ENCODE peak calls at places on chromosomes 12 and 14, in five cellular contexts. I, M, A, S and P are unnamed samples.

GRCh38 chr14:22427771-22428228 is 161.2 kb downstream of the DAD1 start:
- DNase-seq in A (peak), M (no peak), S (no peak), I (peak), P (no peak)

GRCh38 chr14:81400852-81401251 is 728 bp upstream of the STON2 start:
- DNase-seq in I (peak), A (peak), M (no peak), S (no peak), P (no peak)

GRCh38 chr14:87041290-87042020 is 951.5 kb downstream of the GALC start:
- DNase-seq in S (no peak), A (peak), I (no peak), M (no peak), P (no peak)

GRCh38 chr12:85923767-85924331 is 49.8 kb downstream of the NTS start:
- DNase-seq in M (no peak), A (peak), S (no peak), I (peak), P (no peak)

GRCh38 chr12:121499929-121500793 is 80.7 kb downstream of the KDM2B start:
- DNase-seq in S (peak), I (peak), A (peak), M (peak), P (peak)

GRCh38 chr12:30792648-30793499 is 38.1 kb upstream of the CAPRIN2 start:
- DNase-seq in S (no peak), I (peak), M (no peak), A (peak), P (no peak)

GRCh38 chr14:89214221-89214965 is 202.6 kb downstream of the FOXN3 start:
- DNase-seq in S (no peak), A (peak), M (no peak), I (no peak), P (no peak)

GRCh38 chr12:66014818-66015217 is 115.7 kb downstream of the LLPH start:
- DNase-seq in I (peak), M (no peak), S (no peak), A (peak), P (no peak)

GRCh38 chr12:104805186-104805585 is 152.9 kb downstream of the SLC41A2 start:
- DNase-seq in A (peak), M (no peak), I (peak), S (no peak), P (no peak)

GRCh38 chr12:40058721-40059190 is 47.1 kb downstream of the SLC2A13 start:
- DNase-seq in A (no peak), M (no peak), I (no peak), S (no peak), P (no peak)

GRCh38 chr12:22628228-22628627 is 3.3 kb downstream of the ETNK1 start:
- DNase-seq in M (no peak), S (no peak), I (peak), A (peak), P (no peak)

GRCh38 chr14:92877757-92878431 is 45.1 kb upstream of the CHGA start:
- DNase-seq in A (no peak), S (no peak), I (no peak), M (no peak), P (no peak)

GRCh38 chr12:104615048-104615561 is 158.4 kb downstream of the CHST11 start:
- DNase-seq in S (no peak), I (peak), M (no peak), A (no peak), P (no peak)

GRCh38 chr14:21106191-21106505 is 5.3 kb downstream of the TMEM253 start:
- DNase-seq in I (peak), M (no peak), A (peak), S (no peak), P (no peak)

GRCh38 chr12:123045678-123046077 is 65.2 kb downstream of the ARL6IP4 start:
- DNase-seq in S (no peak), M (no peak), A (no peak), I (no peak), P (no peak)

GRCh38 chr14:68951051-68951797 is 27.9 kb downstream of the ACTN1 start:
- DNase-seq in M (no peak), A (peak), S (no peak), I (peak), P (no peak)

GRCh38 chr14:62143235-62143634 is 381.0 kb downstream of the SNAPC1 start:
- DNase-seq in S (no peak), M (no peak), I (peak), A (peak), P (no peak)

GRCh38 chr12:132355742-132356681 is 26.6 kb upstream of the GALNT9 start:
- DNase-seq in I (no peak), A (no peak), S (no peak), M (no peak), P (no peak)

GRCh38 chr12:15240898-15241297 is 19.7 kb upstream of the RERG start:
- DNase-seq in M (no peak), A (no peak), S (no peak), I (no peak), P (no peak)

GRCh38 chr12:133080619-133081407 is at the start of gene ZNF140:
- DNase-seq in M (peak), I (peak), S (peak), A (peak), P (peak)

GRCh38 chr12:26017484-26018211 is 59.2 kb downstream of the RASSF8 start:
- DNase-seq in M (no peak), I (peak), S (peak), A (peak), P (no peak)

GRCh38 chr14:73386342-73386741 is 72.0 kb downstream of the NUMB start:
- DNase-seq in I (no peak), M (no peak), A (no peak), S (no peak), P (no peak)

GRCh38 chr14:23071975-23072539 is 14.7 kb upstream of the CDH24 start:
- DNase-seq in A (peak), S (no peak), I (no peak), M (no peak), P (no peak)

GRCh38 chr12:5268424-5269210 is 163.3 kb upstream of the NTF3 start:
- DNase-seq in S (no peak), M (no peak), I (no peak), A (peak), P (no peak)

GRCh38 chr14:92328664-92329255 is 5.8 kb downstream of the SLC24A4 start:
- DNase-seq in I (no peak), M (no peak), S (no peak), A (no peak), P (no peak)

GRCh38 chr14:23056257-23056955 is 914 bp downstream of the CDH24 start:
- DNase-seq in S (peak), I (peak), M (peak), A (peak), P (peak)

GRCh38 chr14:20631821-20632389 is 9.6 kb downstream of the OR6S1 start:
- DNase-seq in I (peak), S (peak), M (no peak), A (peak), P (no peak)

GRCh38 chr12:52022841-52023181 is 16.1 kb downstream of the TAMALIN start:
- DNase-seq in I (no peak), A (no peak), S (no peak), M (no peak), P (no peak)

GRCh38 chr14:99592933-99593753 is 10.9 kb downstream of the CCDC85C start:
- DNase-seq in A (no peak), M (no peak), S (no peak), I (no peak), P (no peak)

GRCh38 chr14:54493293-54493692 is 4.5 kb upstream of the GMFB start:
- DNase-seq in S (no peak), A (no peak), M (no peak), I (no peak), P (no peak)

DNA sequence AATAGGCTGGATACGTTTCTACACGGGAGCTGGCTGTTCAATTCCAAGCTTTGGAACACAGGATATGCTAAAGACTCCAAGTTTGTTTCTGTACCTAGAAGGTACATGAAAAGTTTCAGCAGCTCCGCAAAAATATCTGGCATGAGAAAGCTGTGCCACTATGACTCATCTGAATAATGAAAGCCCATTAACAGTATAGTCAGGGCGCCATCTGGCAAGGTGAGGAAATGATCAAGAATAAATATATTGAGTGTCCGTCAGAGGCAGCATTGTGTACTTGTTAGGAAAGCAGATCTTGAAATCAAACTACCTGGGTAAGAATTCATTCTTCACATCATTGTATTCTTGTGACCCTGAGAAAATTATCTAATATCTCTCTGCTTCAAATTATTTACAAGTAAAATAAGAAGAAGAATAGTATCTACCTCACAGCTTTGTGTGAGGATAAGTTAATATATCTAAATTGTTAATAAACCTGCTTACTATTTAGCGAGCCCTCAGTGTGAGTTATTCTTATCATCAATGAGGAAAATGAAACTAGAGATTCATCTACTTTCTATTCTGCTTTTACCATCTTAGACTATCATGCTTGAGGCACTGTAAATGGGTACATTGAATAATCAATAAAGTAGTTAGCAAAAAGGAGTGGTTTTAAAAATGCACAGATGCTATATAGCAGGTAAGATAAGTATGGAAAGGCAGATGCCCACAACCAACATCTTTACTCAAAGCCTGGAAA is 53.5 kb downstream of the FSCB start:
- DNase-seq in M (no peak), A (no peak), I (no peak), S (peak), P (no peak)
- TF ChIP-seq CTCF in M (no peak), A (no peak), I (no peak), S (no peak), P (no peak)

GRCh38 chr12:49013403-49013802 is 5.2 kb downstream of the PRKAG1 start:
- DNase-seq in S (no peak), A (no peak), M (no peak), I (no peak), P (no peak)

GRCh38 chr12:49018282-49019119 is at the start of gene PRKAG1:
- DNase-seq in A (peak), S (peak), I (peak), M (peak), P (peak)

GRCh38 chr12:49017764-49018281 is 753 bp downstream of the PRKAG1 start:
- DNase-seq in S (peak), A (no peak), I (peak), M (no peak), P (peak)

GRCh38 chr12:49012739-49013138 is 5.8 kb downstream of the PRKAG1 start:
- DNase-seq in I (no peak), M (no peak), S (no peak), A (no peak), P (no peak)

GRCh38 chr12:49014547-49014946 is 4.0 kb downstream of the PRKAG1 start:
- DNase-seq in S (no peak), A (peak), M (no peak), I (peak), P (no peak)
- TF ChIP-seq CTCF in S (no peak), A (peak), M (no peak), I (peak), P (no peak)

GRCh38 chr14:75675265-75675960 is 14.4 kb downstream of the TTLL5 start:
- DNase-seq in M (no peak), A (peak), I (no peak), S (no peak), P (no peak)
- TF ChIP-seq CTCF in M (no peak), A (no peak), I (peak), S (no peak), P (no peak)

GRCh38 chr14:33768458-33768830 is 182.4 kb downstream of the EGLN3 start:
- DNase-seq in A (no peak), S (no peak), I (no peak), M (no peak), P (no peak)
- TF ChIP-seq CTCF in A (no peak), S (no peak), I (no peak), M (no peak), P (no peak)

GRCh38 chr12:114935658-114936057 is 251.7 kb upstream of the TBX3 start:
- DNase-seq in I (no peak), M (no peak), S (peak), A (no peak), P (no peak)
- TF ChIP-seq CTCF in I (peak), M (no peak), S (peak), A (no peak), P (no peak)

GRCh38 chr12:115947696-115948062 is 329.8 kb downstream of the MED13L start:
- DNase-seq in I (no peak), S (no peak), A (no peak), M (no peak), P (no peak)
- TF ChIP-seq CTCF in I (no peak), S (peak), A (no peak), M (no peak), P (no peak)

DNA sequence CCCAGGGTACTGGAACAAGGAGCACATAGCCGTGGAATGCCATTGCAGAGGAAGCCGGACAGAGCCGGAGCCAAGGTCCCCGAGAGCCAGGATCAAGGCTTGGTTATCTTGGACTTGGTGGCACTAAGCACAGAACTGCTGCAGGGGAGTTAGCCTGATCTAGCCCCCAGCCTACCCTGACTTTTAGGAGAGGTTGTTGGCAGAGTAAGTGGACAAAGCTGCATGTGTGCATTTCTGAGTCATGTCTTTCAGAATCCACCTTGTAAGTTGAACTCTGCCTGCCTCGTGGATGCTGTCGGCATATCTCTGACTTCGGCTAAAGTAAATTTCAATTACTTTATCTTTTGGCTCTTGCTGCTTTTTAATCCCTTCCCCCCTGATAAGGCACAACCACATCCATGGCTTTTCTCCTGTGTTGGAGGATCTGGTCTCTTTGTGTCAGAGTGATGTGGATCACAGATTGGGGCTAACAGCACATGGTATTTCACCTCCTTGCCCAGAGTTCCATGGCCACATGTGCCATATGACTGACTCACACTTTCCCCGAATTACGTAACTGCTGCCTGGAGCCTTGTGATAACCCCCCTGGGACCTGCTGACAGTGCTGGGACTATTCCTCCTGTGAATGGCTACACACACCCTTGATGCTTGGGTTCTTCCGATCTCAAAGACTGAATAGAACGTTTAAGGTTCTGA is 240.3 kb downstream of the EMP1 start:
- DNase-seq in I (peak), M (no peak), S (peak), A (peak), P (no peak)
- TF ChIP-seq CTCF in I (no peak), M (no peak), S (no peak), A (no peak), P (no peak)

GRCh38 chr14:55577229-55577628 is 2.8 kb upstream of the KTN1 start:
- DNase-seq in M (no peak), A (peak), I (peak), S (peak), P (no peak)

GRCh38 chr14:55579724-55580400 is at the start of gene KTN1:
- DNase-seq in A (peak), M (peak), S (peak), I (peak), P (peak)

GRCh38 chr14:55581011-55581806 is 1.2 kb downstream of the KTN1 start:
- DNase-seq in M (peak), A (peak), I (peak), S (peak), P (peak)

GRCh38 chr14:55580401-55581010 is 499 bp downstream of the KTN1 start:
- DNase-seq in A (no peak), M (peak), S (peak), I (peak), P (peak)

GRCh38 chr14:55578511-55578910 is 1.5 kb upstream of the KTN1 start:
- DNase-seq in M (no peak), I (no peak), A (no peak), S (no peak), P (no peak)
- TF ChIP-seq CTCF in M (no peak), I (no peak), A (no peak), S (no peak), P (no peak)

GRCh38 chr14:31659278-31659677 is 98.1 kb downstream of the NUBPL start:
- DNase-seq in A (no peak), I (peak), M (no peak), S (no peak), P (no peak)
- TF ChIP-seq CTCF in A (no peak), I (no peak), M (no peak), S (no peak), P (no peak)

GRCh38 chr14:34912182-34912581 is 37.0 kb upstream of the BAZ1A start:
- DNase-seq in A (no peak), S (peak), I (no peak), M (no peak), P (no peak)
- TF ChIP-seq CTCF in A (no peak), S (no peak), I (peak), M (peak), P (no peak)